ENCODE peak calls at places on chromosome 20, in six cellular contexts. One of them, this sample, is unnamed.
A peak's percentile ranks its signal among the peaks of the same experiment; 100 is the strongest.

GRCh38 chr20:37389844-37390275 is 43.9 kb downstream of the SRC start:
- DNase-seq in fibroblast of mammary gland: no peak
- DNase-seq in breast epithelium: no peak
- DNase-seq in MM.1S: no peak
- DNase-seq in heart left ventricle: no peak
- DNase-seq in GM23338: no peak
- DNase-seq in this sample: no peak

GRCh38 chr20:25282034-25282781 is 34.3 kb downstream of the PYGB start:
- DNase-seq in fibroblast of mammary gland: no peak
- DNase-seq in breast epithelium: peak; percentile 44
- DNase-seq in MM.1S: peak; percentile 60
- DNase-seq in heart left ventricle: peak; percentile 17
- DNase-seq in GM23338: no peak
- DNase-seq in this sample: no peak

GRCh38 chr20:10557685-10558084 is 116.1 kb downstream of the JAG1 start:
- DNase-seq in fibroblast of mammary gland: no peak
- DNase-seq in breast epithelium: no peak
- DNase-seq in MM.1S: no peak
- DNase-seq in heart left ventricle: no peak
- DNase-seq in GM23338: peak; percentile 31
- DNase-seq in this sample: no peak

GRCh38 chr20:35929301-35929700 is 25.0 kb downstream of the SCAND1 start:
- DNase-seq in fibroblast of mammary gland: no peak
- DNase-seq in breast epithelium: no peak
- DNase-seq in MM.1S: no peak
- DNase-seq in heart left ventricle: no peak
- DNase-seq in GM23338: no peak
- DNase-seq in this sample: no peak

GRCh38 chr20:40977218-40977617 is 51.4 kb upstream of the TOP1 start:
- DNase-seq in fibroblast of mammary gland: no peak
- DNase-seq in breast epithelium: no peak
- DNase-seq in MM.1S: no peak
- DNase-seq in heart left ventricle: no peak
- DNase-seq in GM23338: no peak
- DNase-seq in this sample: no peak

GRCh38 chr20:37687478-37687805 is 6.4 kb upstream of the CTNNBL1 start:
- DNase-seq in fibroblast of mammary gland: no peak
- DNase-seq in breast epithelium: no peak
- DNase-seq in MM.1S: no peak
- DNase-seq in heart left ventricle: no peak
- DNase-seq in GM23338: no peak
- DNase-seq in this sample: no peak

GRCh38 chr20:61719691-61720347 is 345.9 kb downstream of the TAF4 start:
- DNase-seq in fibroblast of mammary gland: no peak
- DNase-seq in breast epithelium: no peak
- DNase-seq in MM.1S: no peak
- DNase-seq in heart left ventricle: no peak
- DNase-seq in GM23338: peak; percentile 15
- DNase-seq in this sample: no peak

GRCh38 chr20:3218307-3218988 is 9.2 kb downstream of the ITPA start:
- DNase-seq in fibroblast of mammary gland: peak; percentile 18
- DNase-seq in breast epithelium: peak; percentile 66
- DNase-seq in MM.1S: peak; percentile 48
- DNase-seq in heart left ventricle: peak; percentile 74
- DNase-seq in GM23338: peak; percentile 88
- DNase-seq in this sample: no peak

GRCh38 chr20:61728786-61729365 is 336.8 kb downstream of the TAF4 start:
- DNase-seq in fibroblast of mammary gland: no peak
- DNase-seq in breast epithelium: no peak
- DNase-seq in MM.1S: no peak
- DNase-seq in heart left ventricle: peak; percentile 17
- DNase-seq in GM23338: no peak
- DNase-seq in this sample: no peak

GRCh38 chr20:16573011-16573965 is at the start of gene KIF16B:
- DNase-seq in fibroblast of mammary gland: peak; percentile 78
- DNase-seq in breast epithelium: peak; percentile 95
- DNase-seq in MM.1S: peak; percentile 89
- DNase-seq in heart left ventricle: peak; percentile 93
- DNase-seq in GM23338: peak; percentile 93
- DNase-seq in this sample: no peak

GRCh38 chr20:651713-652610 is 1.0 kb downstream of the SRXN1 start:
- DNase-seq in fibroblast of mammary gland: no peak
- DNase-seq in breast epithelium: no peak
- DNase-seq in MM.1S: peak; percentile 30
- DNase-seq in heart left ventricle: no peak
- DNase-seq in GM23338: no peak
- DNase-seq in this sample: no peak

GRCh38 chr20:45088247-45088646 is 12.7 kb downstream of the KCNS1 start:
- DNase-seq in fibroblast of mammary gland: peak; percentile 66
- DNase-seq in breast epithelium: no peak
- DNase-seq in MM.1S: no peak
- DNase-seq in heart left ventricle: no peak
- DNase-seq in GM23338: peak; percentile 19
- DNase-seq in this sample: peak; percentile 94

GRCh38 chr20:58926802-58927489 is 54.1 kb upstream of the NELFCD start:
- DNase-seq in fibroblast of mammary gland: no peak
- DNase-seq in breast epithelium: no peak
- DNase-seq in MM.1S: no peak
- DNase-seq in heart left ventricle: no peak
- DNase-seq in GM23338: no peak
- DNase-seq in this sample: no peak

GRCh38 chr20:2759603-2760360 is 40.6 kb downstream of the CPXM1 start:
- DNase-seq in fibroblast of mammary gland: no peak
- DNase-seq in breast epithelium: no peak
- DNase-seq in MM.1S: no peak
- DNase-seq in heart left ventricle: no peak
- DNase-seq in GM23338: no peak
- DNase-seq in this sample: no peak

GRCh38 chr20:9359561-9360308 is 154.7 kb upstream of the LAMP5 start:
- DNase-seq in fibroblast of mammary gland: peak; percentile 78
- DNase-seq in breast epithelium: no peak
- DNase-seq in MM.1S: peak; percentile 54
- DNase-seq in heart left ventricle: no peak
- DNase-seq in GM23338: peak; percentile 64
- DNase-seq in this sample: peak; percentile 71

GRCh38 chr20:58690351-58690750 is 2.2 kb upstream of the NPEPL1 start:
- DNase-seq in fibroblast of mammary gland: no peak
- DNase-seq in breast epithelium: no peak
- DNase-seq in MM.1S: no peak
- DNase-seq in heart left ventricle: no peak
- DNase-seq in GM23338: no peak
- DNase-seq in this sample: no peak

GRCh38 chr20:59912609-59913008 is 20.8 kb downstream of the SYCP2 start:
- DNase-seq in fibroblast of mammary gland: no peak
- DNase-seq in breast epithelium: no peak
- DNase-seq in MM.1S: no peak
- DNase-seq in heart left ventricle: no peak
- DNase-seq in GM23338: no peak
- DNase-seq in this sample: no peak

GRCh38 chr20:38927902-38928578 is 1.8 kb downstream of the FAM83D start:
- DNase-seq in fibroblast of mammary gland: no peak
- DNase-seq in breast epithelium: no peak
- DNase-seq in MM.1S: no peak
- DNase-seq in heart left ventricle: no peak
- DNase-seq in GM23338: no peak
- DNase-seq in this sample: no peak

GRCh38 chr20:18527836-18528235 is 20.1 kb downstream of the SEC23B start:
- DNase-seq in fibroblast of mammary gland: peak; percentile 94
- DNase-seq in breast epithelium: no peak
- DNase-seq in MM.1S: no peak
- DNase-seq in heart left ventricle: no peak
- DNase-seq in GM23338: no peak
- DNase-seq in this sample: no peak

GRCh38 chr20:38997622-38998021 is 35.5 kb downstream of the DHX35 start:
- DNase-seq in fibroblast of mammary gland: no peak
- DNase-seq in breast epithelium: no peak
- DNase-seq in MM.1S: no peak
- DNase-seq in heart left ventricle: no peak
- DNase-seq in GM23338: peak; percentile 17
- DNase-seq in this sample: no peak

GRCh38 chr20:51456511-51457280 is 85.8 kb downstream of the NFATC2 start:
- DNase-seq in fibroblast of mammary gland: peak; percentile 96
- DNase-seq in breast epithelium: peak; percentile 97
- DNase-seq in MM.1S: no peak
- DNase-seq in heart left ventricle: peak; percentile 97
- DNase-seq in GM23338: peak; percentile 35
- DNase-seq in this sample: peak; percentile 83

GRCh38 chr20:5484346-5484745 is 167.6 kb upstream of the PROKR2 start:
- DNase-seq in fibroblast of mammary gland: no peak
- DNase-seq in breast epithelium: no peak
- DNase-seq in MM.1S: no peak
- DNase-seq in heart left ventricle: no peak
- DNase-seq in GM23338: no peak
- DNase-seq in this sample: no peak

GRCh38 chr20:58868795-58869194 is 16.3 kb downstream of the GNAS start:
- DNase-seq in fibroblast of mammary gland: no peak
- DNase-seq in breast epithelium: no peak
- DNase-seq in MM.1S: no peak
- DNase-seq in heart left ventricle: no peak
- DNase-seq in GM23338: peak; percentile 57
- DNase-seq in this sample: no peak

GRCh38 chr20:43975096-43975768 is 60.6 kb downstream of the TOX2 start:
- DNase-seq in fibroblast of mammary gland: peak; percentile 90
- DNase-seq in breast epithelium: no peak
- DNase-seq in MM.1S: no peak
- DNase-seq in heart left ventricle: no peak
- DNase-seq in GM23338: no peak
- DNase-seq in this sample: peak; percentile 79

GRCh38 chr20:43448748-43449535 is 8.8 kb upstream of the SRSF6 start:
- DNase-seq in fibroblast of mammary gland: peak; percentile 37
- DNase-seq in breast epithelium: no peak
- DNase-seq in MM.1S: peak; percentile 40
- DNase-seq in heart left ventricle: no peak
- DNase-seq in GM23338: peak; percentile 76
- DNase-seq in this sample: no peak

GRCh38 chr20:13008761-13009681 is at the start of gene SPTLC3:
- DNase-seq in fibroblast of mammary gland: peak; percentile 46
- DNase-seq in breast epithelium: peak; percentile 55
- DNase-seq in MM.1S: no peak
- DNase-seq in heart left ventricle: peak; percentile 42
- DNase-seq in GM23338: peak; percentile 53
- DNase-seq in this sample: peak; percentile 41
- H3K4me3 ChIP-seq in fibroblast of mammary gland: peak within 1 kb of the TSS; percentile 51
- H3K4me3 ChIP-seq in breast epithelium: peak within 1 kb of the TSS; percentile 39
- H3K4me3 ChIP-seq in MM.1S: peak within 1 kb of the TSS; percentile 61
- H3K4me3 ChIP-seq in heart left ventricle: peak within 1 kb of the TSS; percentile 52
- H3K4me3 ChIP-seq in GM23338: no peak within 1 kb of the TSS
- H3K4me3 ChIP-seq in this sample: peak within 1 kb of the TSS; percentile 40

GRCh38 chr20:31738729-31739549 is at the start of gene TPX2:
- DNase-seq in fibroblast of mammary gland: peak; percentile 97
- DNase-seq in breast epithelium: peak; percentile 96
- DNase-seq in MM.1S: peak; percentile 96
- DNase-seq in heart left ventricle: peak; percentile 97
- DNase-seq in GM23338: peak; percentile 100
- DNase-seq in this sample: peak; percentile 86
- TF ChIP-seq CTCF in fibroblast of mammary gland: peak; percentile 1
- TF ChIP-seq CTCF in breast epithelium: no peak
- TF ChIP-seq CTCF in MM.1S: peak; percentile 21
- TF ChIP-seq CTCF in heart left ventricle: no peak
- TF ChIP-seq CTCF in GM23338: peak; percentile 39
- TF ChIP-seq CTCF in this sample: peak; percentile 21

DNA sequence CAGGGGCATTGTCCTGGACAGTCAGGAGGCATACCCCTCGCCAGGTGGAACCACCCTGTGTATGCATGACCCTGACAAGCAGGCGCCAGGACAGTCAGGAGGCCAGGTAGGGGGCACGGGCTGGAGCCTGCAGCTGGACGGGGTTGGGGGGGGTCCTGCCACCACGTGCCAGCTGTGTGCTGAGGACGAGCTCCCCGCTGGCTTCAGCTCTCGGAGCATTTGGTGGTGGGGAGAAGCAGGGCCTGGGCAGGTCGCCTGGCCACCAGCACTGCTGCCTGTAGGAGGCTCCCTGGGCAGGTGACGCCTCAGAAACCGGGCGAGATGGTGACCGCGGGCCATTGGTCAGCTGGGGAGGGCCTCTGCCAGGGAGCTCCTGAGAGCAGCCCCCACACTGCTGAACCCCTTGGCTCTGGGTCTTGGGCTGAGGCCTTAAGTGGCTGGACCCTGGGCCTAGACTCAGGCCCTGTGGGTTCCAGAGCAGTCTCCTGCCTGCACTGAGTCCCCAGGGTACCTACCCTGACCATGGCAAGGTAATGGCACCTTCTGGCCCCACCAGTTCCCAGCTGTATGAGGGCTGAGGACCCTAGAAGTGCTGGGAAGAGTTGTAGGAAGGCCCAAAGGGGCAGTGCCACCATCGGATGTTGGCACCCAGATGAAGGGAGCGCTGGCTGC is 794 bp downstream of the SLC17A9 start:
- DNase-seq in fibroblast of mammary gland: no peak
- DNase-seq in breast epithelium: no peak
- DNase-seq in MM.1S: no peak
- DNase-seq in heart left ventricle: no peak
- DNase-seq in GM23338: no peak
- DNase-seq in this sample: no peak
- H3K4me3 ChIP-seq in fibroblast of mammary gland: peak overlapping the region; percentile 52
- H3K4me3 ChIP-seq in breast epithelium: peak overlapping the region; percentile 33
- H3K4me3 ChIP-seq in MM.1S: peak overlapping the region; percentile 41
- H3K4me3 ChIP-seq in heart left ventricle: peak overlapping the region; percentile 34
- H3K4me3 ChIP-seq in GM23338: peak overlapping the region; percentile 61
- H3K4me3 ChIP-seq in this sample: peak overlapping the region; percentile 71

GRCh38 chr20:47205577-47206123 is 150.8 kb downstream of the ZMYND8 start:
- DNase-seq in fibroblast of mammary gland: peak; percentile 86
- DNase-seq in breast epithelium: no peak
- DNase-seq in MM.1S: peak; percentile 60
- DNase-seq in heart left ventricle: peak; percentile 82
- DNase-seq in GM23338: peak; percentile 74
- DNase-seq in this sample: no peak
- TF ChIP-seq CTCF in fibroblast of mammary gland: peak; percentile 85
- TF ChIP-seq CTCF in breast epithelium: peak; percentile 18
- TF ChIP-seq CTCF in MM.1S: peak; percentile 84
- TF ChIP-seq CTCF in heart left ventricle: peak; percentile 56
- TF ChIP-seq CTCF in GM23338: peak; percentile 62
- TF ChIP-seq CTCF in this sample: peak; percentile 84

DNA sequence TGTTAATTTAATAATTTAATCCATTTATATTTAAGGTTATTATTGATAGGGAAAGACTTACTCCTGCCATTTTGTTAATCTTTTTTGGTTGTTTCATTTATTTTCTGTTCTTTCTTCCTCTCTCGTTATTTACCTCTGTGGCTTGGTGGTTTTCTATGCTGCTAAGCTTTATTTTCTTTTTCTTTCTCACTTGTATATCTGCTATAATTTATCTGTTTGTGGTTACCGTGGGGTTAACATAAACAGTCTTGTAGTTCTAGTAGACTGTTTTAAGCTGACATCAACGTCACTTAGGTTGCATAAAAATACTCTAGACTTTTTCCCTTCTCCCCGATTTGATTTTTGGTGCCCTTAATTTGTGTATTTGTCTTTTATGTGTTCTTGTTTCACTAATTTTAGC is 381.3 kb upstream of the SPTLC3 start:
- DNase-seq in fibroblast of mammary gland: no peak
- DNase-seq in breast epithelium: no peak
- DNase-seq in MM.1S: no peak
- DNase-seq in heart left ventricle: no peak
- DNase-seq in GM23338: no peak
- DNase-seq in this sample: no peak
- H3K4me3 ChIP-seq in fibroblast of mammary gland: no peak overlapping the region
- H3K4me3 ChIP-seq in breast epithelium: no peak overlapping the region
- H3K4me3 ChIP-seq in MM.1S: peak overlapping the region; percentile 9
- H3K4me3 ChIP-seq in heart left ventricle: no peak overlapping the region
- H3K4me3 ChIP-seq in GM23338: no peak overlapping the region
- H3K4me3 ChIP-seq in this sample: no peak overlapping the region

This sample was measured in AG09309.